ENCODE peak calls at places on chromosomes 5 and 9, in ten cellular contexts. F is suprapubic skin; G is GM23338; M is NB4; U is foreskin fibroblast; A is CD8-positive, alpha-beta T cell; B is heart left ventricle; V is transverse colon; P is fibroblast of villous mesenchyme; O is upper lobe of right lung. Z is an unnamed sample.

GRCh38 chr5:135238622-135239460 is 160.2 kb downstream of the MACROH2A1 start:
- DNase-seq in G (no peak), U (no peak), B (no peak), M (no peak), O (peak; percentile 20), P (no peak), A (peak; percentile 34), V (no peak), F (peak; percentile 45), Z (no peak)

GRCh38 chr5:18420711-18421110 is 786.5 kb downstream of the TAF11L14 start:
- DNase-seq in M (no peak), G (no peak), O (no peak), P (no peak), U (no peak), B (no peak), V (no peak), F (no peak), A (no peak), Z (no peak)

GRCh38 chr5:10254686-10255085 is 4.6 kb downstream of the CCT5 start:
- DNase-seq in B (no peak), G (no peak), V (no peak), F (no peak), O (no peak), M (no peak), A (no peak), U (no peak), P (no peak), Z (no peak)

GRCh38 chr5:37769840-37770239 is 70.0 kb downstream of the GDNF start:
- DNase-seq in F (no peak), P (no peak), G (no peak), A (no peak), M (no peak), B (no peak), V (no peak), O (no peak), U (no peak), Z (no peak)

GRCh38 chr5:148311516-148311915 is 707 bp upstream of the SPINK7 start:
- DNase-seq in V (no peak), A (no peak), B (no peak), G (no peak), F (no peak), P (no peak), M (no peak), U (no peak), O (no peak), Z (no peak)

GRCh38 chr9:121269030-121269887 is 1.3 kb downstream of the GSN start:
- DNase-seq in G (peak; percentile 35), U (peak; percentile 74), B (no peak), O (no peak), F (no peak), P (no peak), M (peak; percentile 81), V (peak; percentile 72), A (no peak), Z (no peak)

GRCh38 chr9:88748566-88749238 is 213.7 kb downstream of the NXNL2 start:
- DNase-seq in G (no peak), B (peak; percentile 68), M (no peak), F (no peak), V (no peak), P (peak; percentile 91), A (no peak), O (no peak), U (peak; percentile 85), Z (peak; percentile 92)

GRCh38 chr5:158458086-158458485 is 599.1 kb upstream of the CLINT1 start:
- DNase-seq in U (no peak), G (no peak), F (no peak), P (no peak), V (no peak), M (no peak), B (no peak), A (no peak), O (no peak), Z (no peak)

GRCh38 chr5:89380635-89381034 is 497.7 kb upstream of the MEF2C start:
- DNase-seq in V (no peak), M (no peak), A (no peak), F (no peak), O (no peak), U (no peak), G (no peak), B (no peak), P (no peak), Z (no peak)

GRCh38 chr5:89372176-89372575 is 489.2 kb upstream of the MEF2C start:
- DNase-seq in O (no peak), G (no peak), F (no peak), B (no peak), P (peak; percentile 51), V (no peak), A (no peak), U (peak; percentile 36), M (no peak), Z (no peak)

GRCh38 chr5:89374144-89374784 is 491.3 kb upstream of the MEF2C start:
- DNase-seq in M (no peak), B (no peak), G (no peak), F (no peak), O (no peak), U (no peak), V (peak; percentile 74), P (no peak), A (no peak), Z (no peak)

GRCh38 chr5:89374818-89375521 is 492.0 kb upstream of the MEF2C start:
- DNase-seq in U (no peak), G (no peak), O (no peak), M (no peak), A (no peak), F (no peak), V (no peak), P (no peak), B (no peak), Z (no peak)

DNA sequence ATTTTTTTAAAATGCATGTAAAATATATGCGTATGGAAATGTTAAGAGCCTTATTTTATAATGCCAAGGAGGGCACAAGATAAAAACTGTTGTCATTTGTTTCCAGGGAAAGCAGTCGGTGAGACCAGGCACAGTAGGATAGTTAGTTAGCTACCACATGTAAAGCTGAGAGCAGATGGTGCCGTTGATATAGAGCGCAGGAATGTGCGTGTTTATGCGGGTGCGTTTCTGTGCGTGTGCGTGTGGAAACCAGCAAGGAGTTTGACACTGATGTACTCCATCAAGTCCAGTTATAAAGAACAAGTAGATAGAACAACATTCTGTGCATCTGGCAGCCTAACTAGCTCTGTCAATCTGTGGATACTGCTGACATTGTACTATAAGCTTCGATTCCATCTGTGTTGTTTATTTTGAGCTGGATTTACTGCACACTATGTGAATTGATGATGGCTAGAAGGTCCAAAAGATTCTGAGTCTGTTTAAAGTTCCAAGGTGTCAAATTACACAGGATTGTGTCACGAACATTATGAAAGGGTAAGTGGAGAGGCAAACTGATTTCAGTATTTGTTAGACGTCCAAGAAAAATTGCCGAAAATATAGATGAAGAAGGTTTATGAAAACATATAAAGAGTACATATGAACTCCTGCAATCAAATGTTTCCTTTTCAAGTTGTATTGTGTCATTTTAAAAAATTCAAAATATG is 494.9 kb upstream of the MEF2C start:
- DNase-seq in G (no peak), O (no peak), A (no peak), B (no peak), M (no peak), P (peak; percentile 25), U (peak; percentile 44), F (no peak), V (no peak), Z (peak; percentile 19)
- TF ChIP-seq CTCF in G (no peak), O (no peak), A (no peak), B (no peak), M (no peak), P (no peak), U (no peak), F (no peak), V (no peak), Z (no peak)

DNA sequence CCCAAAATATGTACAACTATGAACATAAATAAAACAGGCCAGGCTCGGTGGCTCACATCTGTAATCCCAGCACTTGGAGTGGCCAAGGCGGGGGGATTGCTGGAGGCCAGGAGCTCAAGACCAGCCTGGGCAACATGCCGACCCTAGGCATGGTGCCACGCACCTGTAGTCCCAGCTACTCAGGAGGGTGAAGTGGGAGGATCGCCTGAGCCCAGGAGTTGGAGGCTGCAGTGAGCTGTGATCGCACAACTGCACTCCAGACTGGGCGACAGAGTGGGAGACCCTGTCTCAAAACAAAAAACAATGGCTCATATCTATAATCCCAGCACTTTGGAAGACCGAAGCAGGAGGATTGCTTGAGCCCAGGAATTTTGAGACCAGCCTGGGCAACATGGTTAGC is 1.5 kb downstream of the HAUS6 start:
- DNase-seq in V (no peak), G (no peak), O (no peak), B (no peak), P (no peak), M (no peak), F (no peak), A (no peak), U (no peak), Z (no peak)
- H3K4me3 ChIP-seq in V (no peak overlapping the region), G (peak overlapping the region; percentile 100), O (no peak overlapping the region), B (no peak overlapping the region), P (peak overlapping the region; percentile 42), M (peak overlapping the region; percentile 95), F (peak overlapping the region; percentile 92), A (no peak overlapping the region), U (peak overlapping the region; percentile 73), Z (peak overlapping the region; percentile 64)

GRCh38 chr5:56516034-56516433 is 282.9 kb upstream of the ANKRD55 start:
- DNase-seq in M (no peak), F (no peak), P (no peak), G (no peak), B (no peak), A (no peak), V (no peak), U (no peak), O (no peak), Z (no peak)

GRCh38 chr5:56513141-56513540 is 280.0 kb upstream of the ANKRD55 start:
- DNase-seq in F (no peak), U (no peak), G (no peak), V (no peak), A (no peak), M (no peak), P (no peak), B (no peak), O (no peak), Z (no peak)

GRCh38 chr5:56516441-56516840 is 283.3 kb upstream of the ANKRD55 start:
- DNase-seq in M (no peak), O (no peak), V (no peak), A (no peak), F (no peak), U (no peak), B (no peak), G (no peak), P (no peak), Z (no peak)

GRCh38 chr5:56514246-56514645 is 281.1 kb upstream of the ANKRD55 start:
- DNase-seq in U (no peak), P (no peak), M (no peak), F (no peak), O (no peak), V (no peak), A (no peak), B (no peak), G (peak; percentile 22), Z (no peak)

DNA sequence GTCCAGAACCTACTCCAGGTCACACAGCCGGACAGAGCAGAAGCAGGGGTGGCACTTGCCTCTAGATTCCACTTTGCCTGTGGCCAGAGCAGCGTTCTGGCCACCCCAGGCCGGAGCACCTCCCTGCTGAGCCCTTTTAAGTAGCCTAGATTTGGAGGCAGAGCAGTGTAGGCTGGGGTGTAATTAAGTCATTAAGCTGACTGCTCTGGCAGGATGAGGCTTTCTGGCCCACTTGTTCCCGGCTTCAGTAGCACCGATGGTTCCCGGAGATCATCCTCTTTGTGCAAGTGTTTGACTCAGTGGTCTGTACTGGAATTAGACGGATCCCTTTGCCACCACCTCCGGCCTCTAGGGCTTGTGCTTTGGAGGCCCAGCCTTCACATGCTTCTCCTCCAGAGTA is 281.9 kb upstream of the ANKRD55 start:
- DNase-seq in O (no peak), V (no peak), A (no peak), G (no peak), M (no peak), F (no peak), U (no peak), B (no peak), P (no peak), Z (no peak)
- TF ChIP-seq CTCF in O (no peak), V (no peak), A (no peak), G (no peak), M (no peak), F (no peak), U (no peak), B (no peak), P (no peak), Z (no peak)

GRCh38 chr5:75611324-75612210 is at the start of gene ANKDD1B:
- DNase-seq in P (peak; percentile 69), M (no peak), B (peak; percentile 33), G (peak; percentile 74), V (peak; percentile 34), A (no peak), F (peak; percentile 63), U (peak; percentile 69), O (peak; percentile 74), Z (peak; percentile 57)
- H3K4me3 ChIP-seq in P (peak within 1 kb of the TSS; percentile 57), M (no peak within 1 kb of the TSS), B (peak within 1 kb of the TSS; percentile 43), G (peak within 1 kb of the TSS; percentile 78), V (peak within 1 kb of the TSS; percentile 36), A (peak within 1 kb of the TSS; percentile 27), F (peak within 1 kb of the TSS; percentile 75), U (peak within 1 kb of the TSS; percentile 51), O (peak within 1 kb of the TSS; percentile 55), Z (peak within 1 kb of the TSS; percentile 57)

Z was measured in fibroblast of pulmonary artery.